ENCODE peak calls at places on chromosomes 5 and 9, in five cellular contexts. One of them, this sample, is unnamed.

GRCh38 chr5:111502976-111503375 is 9.4 kb downstream of the STARD4 start:
- DNase-seq in mesendoderm: no peak
- DNase-seq in mesenchymal stem cell: no peak
- DNase-seq in H1: no peak
- DNase-seq in IMR-90: peak
- DNase-seq in this sample: no peak

GRCh38 chr5:55062039-55062779 is 38.2 kb downstream of the GZMK start:
- DNase-seq in mesendoderm: no peak
- DNase-seq in IMR-90: no peak
- DNase-seq in mesenchymal stem cell: no peak
- DNase-seq in H1: no peak
- DNase-seq in this sample: no peak

GRCh38 chr5:126973193-126973592 is 57.2 kb downstream of the MARCHF3 start:
- DNase-seq in IMR-90: no peak
- DNase-seq in H1: no peak
- DNase-seq in mesenchymal stem cell: no peak
- DNase-seq in mesendoderm: peak
- DNase-seq in this sample: peak

GRCh38 chr9:95311956-95312355 is 5.6 kb downstream of the FANCC start:
- DNase-seq in mesendoderm: no peak
- DNase-seq in IMR-90: no peak
- DNase-seq in H1: no peak
- DNase-seq in mesenchymal stem cell: no peak
- DNase-seq in this sample: no peak

GRCh38 chr5:128667148-128667547 is 129.1 kb upstream of the FBN2 start:
- DNase-seq in mesendoderm: peak
- DNase-seq in H1: no peak
- DNase-seq in IMR-90: no peak
- DNase-seq in mesenchymal stem cell: no peak
- DNase-seq in this sample: no peak

GRCh38 chr5:93800988-93801811 is 59.8 kb upstream of the POU5F2 start:
- DNase-seq in IMR-90: peak
- DNase-seq in mesendoderm: peak
- DNase-seq in H1: no peak
- DNase-seq in mesenchymal stem cell: peak
- DNase-seq in this sample: no peak

GRCh38 chr5:67971223-67971830 is 244.2 kb upstream of the PIK3R1 start:
- DNase-seq in mesendoderm: no peak
- DNase-seq in H1: no peak
- DNase-seq in IMR-90: peak
- DNase-seq in mesenchymal stem cell: peak
- DNase-seq in this sample: no peak

GRCh38 chr9:34430843-34431437 is 27.4 kb downstream of the FAM219A start:
- DNase-seq in mesenchymal stem cell: peak
- DNase-seq in mesendoderm: peak
- DNase-seq in IMR-90: peak
- DNase-seq in H1: peak
- DNase-seq in this sample: peak

GRCh38 chr5:17444496-17444895 is 53.5 kb upstream of the TAF11L2 start:
- DNase-seq in IMR-90: peak
- DNase-seq in mesenchymal stem cell: no peak
- DNase-seq in H1: no peak
- DNase-seq in mesendoderm: no peak
- DNase-seq in this sample: no peak

GRCh38 chr5:138725153-138725884 is 27.9 kb upstream of the CTNNA1 start:
- DNase-seq in mesendoderm: peak
- DNase-seq in H1: peak
- DNase-seq in IMR-90: peak
- DNase-seq in mesenchymal stem cell: peak
- DNase-seq in this sample: peak

GRCh38 chr5:73625905-73626811 is at the start of gene ARHGEF28:
- DNase-seq in H1: peak
- DNase-seq in IMR-90: peak
- DNase-seq in mesenchymal stem cell: peak
- DNase-seq in mesendoderm: peak
- DNase-seq in this sample: peak

GRCh38 chr9:75147638-75148037 is 59.3 kb downstream of the OSTF1 start:
- DNase-seq in mesenchymal stem cell: peak
- DNase-seq in H1: no peak
- DNase-seq in mesendoderm: no peak
- DNase-seq in IMR-90: peak
- DNase-seq in this sample: no peak

GRCh38 chr5:95668728-95669127 is 14.1 kb downstream of the SPATA9 start:
- DNase-seq in mesenchymal stem cell: peak
- DNase-seq in H1: no peak
- DNase-seq in IMR-90: peak
- DNase-seq in mesendoderm: no peak
- DNase-seq in this sample: no peak

GRCh38 chr5:138353550-138353893 is 1.0 kb downstream of the KDM3B start:
- DNase-seq in mesendoderm: no peak
- DNase-seq in mesenchymal stem cell: no peak
- DNase-seq in H1: no peak
- DNase-seq in IMR-90: no peak
- DNase-seq in this sample: no peak

GRCh38 chr5:163677092-163677491 is 171.7 kb downstream of the MAT2B start:
- DNase-seq in IMR-90: no peak
- DNase-seq in H1: no peak
- DNase-seq in mesenchymal stem cell: no peak
- DNase-seq in mesendoderm: no peak
- DNase-seq in this sample: no peak

DNA sequence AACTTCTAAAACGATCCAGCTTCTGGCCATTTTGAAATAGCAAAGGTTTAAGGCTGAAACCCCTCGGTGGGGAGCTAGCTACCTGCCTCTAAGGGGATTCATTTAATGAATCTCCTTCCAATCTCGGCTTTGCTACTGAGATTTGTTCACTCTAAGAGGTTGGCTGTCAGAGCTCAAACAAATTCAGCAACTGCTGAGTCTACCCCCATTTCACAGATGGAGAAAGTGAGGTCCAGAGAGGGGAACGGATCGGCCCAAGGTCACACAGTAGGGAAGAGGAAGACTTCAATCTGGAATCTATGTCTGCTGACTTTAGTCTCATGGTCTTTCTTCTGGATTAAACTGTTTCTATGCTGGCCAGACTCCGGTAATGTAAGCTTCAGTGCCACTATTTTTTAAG is 3.0 kb downstream of the CORO2A start:
- DNase-seq in H1: no peak
- DNase-seq in mesenchymal stem cell: no peak
- DNase-seq in mesendoderm: no peak
- DNase-seq in IMR-90: no peak
- DNase-seq in this sample: no peak
- H4K8ac ChIP-seq in H1: no peak
- H4K8ac ChIP-seq in mesenchymal stem cell: no peak
- H4K8ac ChIP-seq in mesendoderm: no peak
- H4K8ac ChIP-seq in IMR-90: no peak
- H4K8ac ChIP-seq in this sample: no peak

GRCh38 chr5:176579323-176579722 is 30.2 kb downstream of the CDHR2 start:
- DNase-seq in H1: no peak
- DNase-seq in mesendoderm: no peak
- DNase-seq in mesenchymal stem cell: peak
- DNase-seq in IMR-90: peak
- DNase-seq in this sample: no peak
- H3K27ac ChIP-seq in H1: no peak
- H3K27ac ChIP-seq in mesendoderm: no peak
- H3K27ac ChIP-seq in mesenchymal stem cell: no peak
- H3K27ac ChIP-seq in IMR-90: peak
- H3K27ac ChIP-seq in this sample: no peak

GRCh38 chr9:128214571-128215490 is 11.7 kb downstream of the DNM1 start:
- DNase-seq in H1: no peak
- DNase-seq in mesenchymal stem cell: no peak
- DNase-seq in mesendoderm: peak
- DNase-seq in IMR-90: no peak
- DNase-seq in this sample: no peak
- H4K8ac ChIP-seq in H1: peak
- H4K8ac ChIP-seq in mesenchymal stem cell: no peak
- H4K8ac ChIP-seq in mesendoderm: no peak
- H4K8ac ChIP-seq in IMR-90: peak
- H4K8ac ChIP-seq in this sample: no peak

GRCh38 chr9:27530915-27531762 is 1.5 kb upstream of the MOB3B start:
- DNase-seq in mesenchymal stem cell: no peak
- DNase-seq in mesendoderm: no peak
- DNase-seq in IMR-90: no peak
- DNase-seq in H1: no peak
- DNase-seq in this sample: no peak
- H3K27ac ChIP-seq in mesenchymal stem cell: no peak
- H3K27ac ChIP-seq in mesendoderm: no peak
- H3K27ac ChIP-seq in IMR-90: no peak
- H3K27ac ChIP-seq in H1: no peak
- H3K27ac ChIP-seq in this sample: no peak

GRCh38 chr5:115494570-115495289 is 49.8 kb downstream of the FEM1C start:
- DNase-seq in IMR-90: no peak
- DNase-seq in H1: no peak
- DNase-seq in mesenchymal stem cell: peak
- DNase-seq in mesendoderm: no peak
- DNase-seq in this sample: no peak

GRCh38 chr5:115500225-115500624 is 44.4 kb downstream of the FEM1C start:
- DNase-seq in mesendoderm: no peak
- DNase-seq in mesenchymal stem cell: no peak
- DNase-seq in IMR-90: no peak
- DNase-seq in H1: no peak
- DNase-seq in this sample: no peak

GRCh38 chr5:115501457-115501856 is 43.1 kb downstream of the FEM1C start:
- DNase-seq in mesenchymal stem cell: no peak
- DNase-seq in mesendoderm: no peak
- DNase-seq in IMR-90: no peak
- DNase-seq in H1: no peak
- DNase-seq in this sample: no peak

DNA sequence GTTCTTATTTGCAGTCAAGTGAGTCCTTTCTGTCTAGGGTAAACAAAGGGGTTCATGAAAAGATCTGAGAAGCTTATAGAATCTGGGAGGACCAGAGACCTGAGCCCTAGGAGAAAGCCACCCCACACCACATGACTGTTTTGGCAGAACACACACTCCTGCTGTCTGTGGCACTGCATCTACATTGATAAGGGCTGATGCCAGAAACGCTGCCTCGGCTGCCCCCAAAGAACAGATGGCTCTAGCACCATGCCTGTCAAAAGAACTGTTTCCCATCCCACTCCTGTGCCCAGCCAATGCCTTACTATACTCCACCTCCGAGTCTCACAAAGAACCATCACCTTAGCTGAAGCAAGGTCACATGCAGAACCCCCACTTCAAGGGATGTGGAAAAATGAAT is 47.4 kb downstream of the FEM1C start:
- DNase-seq in mesenchymal stem cell: no peak
- DNase-seq in H1: no peak
- DNase-seq in IMR-90: no peak
- DNase-seq in mesendoderm: no peak
- DNase-seq in this sample: no peak
- H4K8ac ChIP-seq in mesenchymal stem cell: no peak
- H4K8ac ChIP-seq in H1: no peak
- H4K8ac ChIP-seq in IMR-90: no peak
- H4K8ac ChIP-seq in mesendoderm: no peak
- H4K8ac ChIP-seq in this sample: no peak

DNA sequence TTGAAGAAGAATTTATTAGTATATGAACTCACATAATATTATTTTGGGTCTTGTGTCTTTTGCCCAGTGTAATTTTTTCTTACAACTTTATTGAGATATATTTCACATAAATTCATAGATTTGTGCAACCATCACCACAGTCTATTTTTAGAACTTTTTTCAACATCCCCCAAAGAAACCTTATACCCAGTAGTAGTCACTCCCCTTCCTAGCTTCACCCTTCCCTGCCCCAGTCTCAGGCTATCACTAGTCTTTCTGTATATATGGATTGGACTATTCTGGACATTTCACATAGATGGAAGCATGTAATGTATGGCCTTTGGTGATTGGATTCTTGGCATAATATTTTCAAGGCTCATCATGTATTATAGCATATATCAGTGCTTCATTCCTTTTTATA is 67.8 kb downstream of the MAN2A1 start:
- DNase-seq in IMR-90: no peak
- DNase-seq in mesenchymal stem cell: no peak
- DNase-seq in mesendoderm: no peak
- DNase-seq in H1: no peak
- DNase-seq in this sample: no peak
- H3K27ac ChIP-seq in IMR-90: no peak
- H3K27ac ChIP-seq in mesenchymal stem cell: no peak
- H3K27ac ChIP-seq in mesendoderm: no peak
- H3K27ac ChIP-seq in H1: no peak
- H3K27ac ChIP-seq in this sample: no peak

GRCh38 chr5:110085826-110086225 is 396.1 kb downstream of the MAN2A1 start:
- DNase-seq in mesendoderm: no peak
- DNase-seq in IMR-90: no peak
- DNase-seq in mesenchymal stem cell: no peak
- DNase-seq in H1: no peak
- DNase-seq in this sample: no peak
- H4K8ac ChIP-seq in mesendoderm: no peak
- H4K8ac ChIP-seq in IMR-90: no peak
- H4K8ac ChIP-seq in mesenchymal stem cell: no peak
- H4K8ac ChIP-seq in H1: no peak
- H4K8ac ChIP-seq in this sample: no peak

DNA sequence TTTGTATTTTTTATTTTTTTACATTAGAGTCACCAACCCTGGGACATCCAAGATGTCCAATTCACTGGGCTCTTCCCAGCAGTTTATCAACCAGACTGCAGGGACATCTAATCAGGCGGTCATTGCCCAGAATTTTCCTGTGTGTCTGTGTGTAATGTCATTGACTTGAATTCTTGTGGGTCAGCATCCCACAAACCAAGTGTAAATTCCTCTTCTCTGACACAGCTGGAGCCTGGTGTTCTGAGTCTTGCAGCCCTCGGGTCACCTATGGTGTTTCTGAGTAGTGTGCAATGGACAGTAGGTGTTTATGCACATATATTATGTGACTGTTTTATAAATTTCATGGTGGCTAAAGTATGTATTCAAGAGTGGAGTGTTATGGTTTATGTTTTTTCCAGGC is 815.7 kb downstream of the SEMA5A start:
- DNase-seq in mesendoderm: no peak
- DNase-seq in IMR-90: peak
- DNase-seq in mesenchymal stem cell: peak
- DNase-seq in H1: no peak
- DNase-seq in this sample: no peak
- H3K27ac ChIP-seq in mesendoderm: no peak
- H3K27ac ChIP-seq in IMR-90: peak
- H3K27ac ChIP-seq in mesenchymal stem cell: peak
- H3K27ac ChIP-seq in H1: no peak
- H3K27ac ChIP-seq in this sample: no peak

This sample was measured in H9.